ENCODE peak calls at places on chromosome 11, in four cellular contexts. One of them, this sample, is unnamed.

GRCh38 chr11:13336246-13336873 is 58.8 kb downstream of the BMAL1 start:
- DNase-seq in activated CD8-positive, alpha-beta T cell treated with anti-CD3 and anti-CD28 coated beads for 36 hours: no peak
- DNase-seq in glutamatergic neuron: no peak
- DNase-seq in fibroblast of villous mesenchyme: no peak
- DNase-seq in this sample: no peak

GRCh38 chr11:125166347-125166841 is 1.8 kb downstream of the PKNOX2 start:
- DNase-seq in activated CD8-positive, alpha-beta T cell treated with anti-CD3 and anti-CD28 coated beads for 36 hours: no peak
- DNase-seq in glutamatergic neuron: no peak
- DNase-seq in fibroblast of villous mesenchyme: peak
- DNase-seq in this sample: peak

GRCh38 chr11:23875407-23875950 is 621.4 kb upstream of the LUZP2 start:
- DNase-seq in activated CD8-positive, alpha-beta T cell treated with anti-CD3 and anti-CD28 coated beads for 36 hours: no peak
- DNase-seq in glutamatergic neuron: no peak
- DNase-seq in fibroblast of villous mesenchyme: no peak
- DNase-seq in this sample: no peak

GRCh38 chr11:97865424-97866012 is 1155.2 kb upstream of the CNTN5 start:
- DNase-seq in activated CD8-positive, alpha-beta T cell treated with anti-CD3 and anti-CD28 coated beads for 36 hours: no peak
- DNase-seq in glutamatergic neuron: no peak
- DNase-seq in fibroblast of villous mesenchyme: no peak
- DNase-seq in this sample: no peak

GRCh38 chr11:20253796-20254195 is 93.5 kb upstream of the DBX1 start:
- DNase-seq in activated CD8-positive, alpha-beta T cell treated with anti-CD3 and anti-CD28 coated beads for 36 hours: no peak
- DNase-seq in glutamatergic neuron: no peak
- DNase-seq in fibroblast of villous mesenchyme: no peak
- DNase-seq in this sample: no peak

GRCh38 chr11:66870131-66870530 is 13.3 kb downstream of the LRFN4 start:
- DNase-seq in activated CD8-positive, alpha-beta T cell treated with anti-CD3 and anti-CD28 coated beads for 36 hours: no peak
- DNase-seq in glutamatergic neuron: peak
- DNase-seq in fibroblast of villous mesenchyme: no peak
- DNase-seq in this sample: no peak

GRCh38 chr11:82547163-82547560 is 186.5 kb downstream of the FAM181B start:
- DNase-seq in activated CD8-positive, alpha-beta T cell treated with anti-CD3 and anti-CD28 coated beads for 36 hours: no peak
- DNase-seq in glutamatergic neuron: peak
- DNase-seq in fibroblast of villous mesenchyme: no peak
- DNase-seq in this sample: no peak

GRCh38 chr11:13368041-13368446 is 90.5 kb downstream of the BMAL1 start:
- DNase-seq in activated CD8-positive, alpha-beta T cell treated with anti-CD3 and anti-CD28 coated beads for 36 hours: no peak
- DNase-seq in glutamatergic neuron: no peak
- DNase-seq in fibroblast of villous mesenchyme: peak
- DNase-seq in this sample: no peak

GRCh38 chr11:69956669-69957190 is 121.4 kb upstream of the ANO1 start:
- DNase-seq in activated CD8-positive, alpha-beta T cell treated with anti-CD3 and anti-CD28 coated beads for 36 hours: no peak
- DNase-seq in glutamatergic neuron: no peak
- DNase-seq in fibroblast of villous mesenchyme: no peak
- DNase-seq in this sample: no peak

GRCh38 chr11:123196060-123196714 is 1.1 kb upstream of the CLMP start:
- DNase-seq in activated CD8-positive, alpha-beta T cell treated with anti-CD3 and anti-CD28 coated beads for 36 hours: no peak
- DNase-seq in glutamatergic neuron: peak
- DNase-seq in fibroblast of villous mesenchyme: no peak
- DNase-seq in this sample: no peak

GRCh38 chr11:104619751-104620150 is 278.5 kb downstream of the CASP12 start:
- DNase-seq in activated CD8-positive, alpha-beta T cell treated with anti-CD3 and anti-CD28 coated beads for 36 hours: no peak
- DNase-seq in glutamatergic neuron: no peak
- DNase-seq in fibroblast of villous mesenchyme: no peak
- DNase-seq in this sample: no peak

GRCh38 chr11:129259950-129260349 is 67.8 kb upstream of the ARHGAP32 start:
- DNase-seq in activated CD8-positive, alpha-beta T cell treated with anti-CD3 and anti-CD28 coated beads for 36 hours: no peak
- DNase-seq in glutamatergic neuron: no peak
- DNase-seq in fibroblast of villous mesenchyme: no peak
- DNase-seq in this sample: peak

DNA sequence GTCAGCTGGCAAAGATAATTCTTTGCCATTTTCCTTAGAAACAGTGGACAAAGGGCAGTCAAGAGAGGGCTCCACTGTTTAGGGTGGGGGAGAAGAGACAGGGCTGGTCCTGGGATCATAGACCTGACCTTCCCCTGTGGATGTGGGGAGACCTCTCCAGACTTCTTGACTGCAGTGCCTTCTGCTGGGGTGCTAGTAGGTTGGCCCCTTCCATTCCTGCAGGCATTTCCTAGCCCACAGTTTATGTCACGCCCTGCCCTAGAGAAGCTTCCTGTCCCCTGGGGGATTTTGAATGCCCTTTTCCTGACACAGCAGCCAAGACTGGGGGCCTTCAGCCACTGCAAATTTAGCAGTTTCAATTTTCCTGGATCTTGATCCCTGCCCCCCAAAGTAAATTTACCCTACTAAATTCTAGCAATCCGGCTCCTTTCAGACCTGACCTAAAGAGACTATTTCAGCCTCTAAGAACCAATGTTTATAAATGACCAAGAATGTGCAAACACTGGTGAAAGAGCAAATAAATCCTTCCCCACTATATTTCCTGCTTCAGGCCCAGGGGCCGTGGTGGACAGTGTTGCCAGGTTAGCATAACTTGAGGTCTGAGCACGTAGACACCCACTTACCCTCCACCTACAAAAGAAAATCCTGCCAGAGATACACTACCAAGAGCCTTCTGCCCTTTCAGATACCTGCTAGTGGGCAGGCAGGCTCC is 58.4 kb downstream of the PPFIBP2 start:
- DNase-seq in activated CD8-positive, alpha-beta T cell treated with anti-CD3 and anti-CD28 coated beads for 36 hours: no peak
- DNase-seq in glutamatergic neuron: no peak
- DNase-seq in fibroblast of villous mesenchyme: no peak
- DNase-seq in this sample: no peak
- TF ChIP-seq CTCF in activated CD8-positive, alpha-beta T cell treated with anti-CD3 and anti-CD28 coated beads for 36 hours: no peak
- TF ChIP-seq CTCF in glutamatergic neuron: peak
- TF ChIP-seq CTCF in fibroblast of villous mesenchyme: no peak
- TF ChIP-seq CTCF in this sample: peak

GRCh38 chr11:43576834-43577521 is 103.6 kb upstream of the HSD17B12 start:
- DNase-seq in activated CD8-positive, alpha-beta T cell treated with anti-CD3 and anti-CD28 coated beads for 36 hours: peak
- DNase-seq in glutamatergic neuron: peak
- DNase-seq in fibroblast of villous mesenchyme: peak
- DNase-seq in this sample: peak
- TF ChIP-seq CTCF in activated CD8-positive, alpha-beta T cell treated with anti-CD3 and anti-CD28 coated beads for 36 hours: no peak
- TF ChIP-seq CTCF in glutamatergic neuron: peak
- TF ChIP-seq CTCF in fibroblast of villous mesenchyme: peak
- TF ChIP-seq CTCF in this sample: peak

GRCh38 chr11:108135845-108136599 is 14.7 kb downstream of the ACAT1 start:
- DNase-seq in activated CD8-positive, alpha-beta T cell treated with anti-CD3 and anti-CD28 coated beads for 36 hours: peak
- DNase-seq in glutamatergic neuron: no peak
- DNase-seq in fibroblast of villous mesenchyme: peak
- DNase-seq in this sample: no peak
- TF ChIP-seq CTCF in activated CD8-positive, alpha-beta T cell treated with anti-CD3 and anti-CD28 coated beads for 36 hours: peak
- TF ChIP-seq CTCF in glutamatergic neuron: no peak
- TF ChIP-seq CTCF in fibroblast of villous mesenchyme: peak
- TF ChIP-seq CTCF in this sample: peak

GRCh38 chr11:119044708-119045107 is 12.3 kb downstream of the HYOU1 start:
- DNase-seq in activated CD8-positive, alpha-beta T cell treated with anti-CD3 and anti-CD28 coated beads for 36 hours: no peak
- DNase-seq in glutamatergic neuron: no peak
- DNase-seq in fibroblast of villous mesenchyme: no peak
- DNase-seq in this sample: no peak
- TF ChIP-seq CTCF in activated CD8-positive, alpha-beta T cell treated with anti-CD3 and anti-CD28 coated beads for 36 hours: peak
- TF ChIP-seq CTCF in glutamatergic neuron: peak
- TF ChIP-seq CTCF in fibroblast of villous mesenchyme: peak
- TF ChIP-seq CTCF in this sample: peak